ENCODE peak calls at places on chromosome 20, in four cellular contexts. O is stimulated activated CD4-positive, alpha-beta T cell treated with anti-CD3 and anti-CD28 coated beads, Interleukin-12 subunit alpha, Interleukin-12 subunit beta, amount 100 ng/mL, for 48 hours; B is aorta; Z is HFFc6. E is an unnamed sample.

GRCh38 chr20:49948809-49949507 is 12.8 kb downstream of the RNF114 start:
- DNase-seq in O (no peak), B (peak; percentile 66), Z (peak; percentile 85), E (peak; percentile 47)

GRCh38 chr20:23087587-23088275 is 1.6 kb upstream of the CD93 start:
- DNase-seq in O (no peak), B (no peak), Z (no peak), E (no peak)

GRCh38 chr20:20895537-20895936 is 183.1 kb upstream of the RALGAPA2 start:
- DNase-seq in O (no peak), B (no peak), Z (no peak), E (no peak)

GRCh38 chr20:11777861-11778570 is 139.7 kb upstream of the BTBD3 start:
- DNase-seq in O (no peak), B (no peak), Z (peak; percentile 50), E (no peak)

GRCh38 chr20:1466211-1467081 is at the start of gene NSFL1C:
- DNase-seq in O (peak; percentile 91), B (peak; percentile 99), Z (peak; percentile 92), E (peak; percentile 94)

GRCh38 chr20:62765021-62765420 is 31.3 kb upstream of the MRGBP start:
- DNase-seq in O (no peak), B (no peak), Z (no peak), E (no peak)

GRCh38 chr20:20440473-20440872 is 72.6 kb downstream of the INSM1 start:
- DNase-seq in O (no peak), B (no peak), Z (no peak), E (no peak)

GRCh38 chr20:62476074-62476838 is 461 bp upstream of the GATA5 start:
- DNase-seq in O (no peak), B (no peak), Z (no peak), E (no peak)

GRCh38 chr20:14986026-14986655 is 648.7 kb upstream of the FLRT3 start:
- DNase-seq in O (no peak), B (no peak), Z (no peak), E (no peak)

GRCh38 chr20:32454164-32455145 is 96.3 kb downstream of the ASXL1 start:
- DNase-seq in O (no peak), B (peak; percentile 68), Z (no peak), E (no peak)

GRCh38 chr20:34621383-34622367 is 55.2 kb downstream of the PIGU start:
- DNase-seq in O (no peak), B (no peak), Z (peak; percentile 12), E (no peak)

GRCh38 chr20:50689864-50690263 is 1.5 kb downstream of the RIPOR3 start:
- DNase-seq in O (no peak), B (no peak), Z (no peak), E (no peak)

GRCh38 chr20:51729771-51730170 is 38.4 kb downstream of the ATP9A start:
- DNase-seq in O (no peak), B (no peak), Z (no peak), E (no peak)

GRCh38 chr20:40144581-40144980 is 544.5 kb downstream of the MAFB start:
- DNase-seq in O (no peak), B (no peak), Z (no peak), E (no peak)

GRCh38 chr20:31951530-31952453 is at the start of gene PDRG1:
- DNase-seq in O (peak; percentile 94), B (peak; percentile 99), Z (peak; percentile 93), E (peak; percentile 94)

GRCh38 chr20:47067776-47068175 is 173.1 kb downstream of the EYA2 start:
- DNase-seq in O (no peak), B (no peak), Z (no peak), E (no peak)

GRCh38 chr20:17645010-17645409 is 37.0 kb downstream of the RRBP1 start:
- DNase-seq in O (no peak), B (peak; percentile 70), Z (no peak), E (no peak)

GRCh38 chr20:44746367-44747165 is 901 bp downstream of the KCNK15 start:
- DNase-seq in O (no peak), B (no peak), Z (no peak), E (no peak)

GRCh38 chr20:4150095-4150492 is 134.7 kb upstream of the RNF24 start:
- DNase-seq in O (no peak), B (peak; percentile 61), Z (peak; percentile 30), E (no peak)

GRCh38 chr20:22584630-22584921 is 204 bp upstream of the FOXA2 start:
- DNase-seq in O (no peak), B (no peak), Z (no peak), E (no peak)

GRCh38 chr20:32902456-32903420 is 44.0 kb downstream of the EFCAB8 start:
- DNase-seq in O (peak; percentile 42), B (peak; percentile 81), Z (peak; percentile 34), E (no peak)

GRCh38 chr20:64205611-64206026 is 41.4 kb downstream of the MYT1 start:
- DNase-seq in O (no peak), B (no peak), Z (no peak), E (no peak)

GRCh38 chr20:45311589-45312211 is 3.6 kb upstream of the MATN4 start:
- DNase-seq in O (peak; percentile 41), B (peak; percentile 88), Z (peak; percentile 25), E (peak; percentile 59)

GRCh38 chr20:13817342-13817741 is 32.5 kb downstream of the NDUFAF5 start:
- DNase-seq in O (no peak), B (no peak), Z (peak; percentile 7), E (no peak)

GRCh38 chr20:49385471-49385870 is 97.0 kb downstream of the KCNB1 start:
- DNase-seq in O (no peak), B (no peak), Z (peak; percentile 33), E (peak; percentile 10)

GRCh38 chr20:43982016-43982415 is 67.4 kb downstream of the TOX2 start:
- DNase-seq in O (no peak), B (no peak), Z (no peak), E (no peak)

GRCh38 chr20:49603209-49603627 is 35.3 kb upstream of the PTGIS start:
- DNase-seq in O (no peak), B (no peak), Z (peak; percentile 69), E (no peak)

GRCh38 chr20:53660078-53660909 is 66.7 kb upstream of the ZNF217 start:
- DNase-seq in O (peak; percentile 20), B (no peak), Z (no peak), E (no peak)

GRCh38 chr20:43383026-43383795 is 74.5 kb upstream of the SRSF6 start:
- DNase-seq in O (no peak), B (no peak), Z (peak; percentile 56), E (no peak)

GRCh38 chr20:10179574-10180298 is 38.9 kb upstream of the SNAP25 start:
- DNase-seq in O (no peak), B (no peak), Z (no peak), E (no peak)

GRCh38 chr20:56414842-56415765 is 3.0 kb downstream of the CASS4 start:
- DNase-seq in O (peak; percentile 66), B (no peak), Z (peak; percentile 69), E (no peak)